ENCODE peak calls at places on chromosomes 1 and 21, in seven cellular contexts. K, J, I, V, D, R and M are unnamed samples.

GRCh38 chr1:179079113-179079761 is 2.6 kb upstream of the TOR3A start:
- DNase-seq in K (peak; percentile 76), J (peak; percentile 58), V (peak; percentile 41), R (peak; percentile 60), D (peak; percentile 90), I (no peak), M (no peak)

GRCh38 chr1:914891-915280 is 8.8 kb upstream of the SAMD11 start:
- DNase-seq in J (no peak), I (no peak), R (no peak), V (no peak), K (no peak), D (no peak), M (peak; percentile 54)

GRCh38 chr1:154607084-154607747 is 770 bp downstream of the ADAR start:
- DNase-seq in I (no peak), V (peak; percentile 23), J (no peak), D (peak; percentile 89), R (no peak), K (no peak), M (no peak)

GRCh38 chr1:38872401-38873026 is 634 bp downstream of the MYCBP start:
- DNase-seq in V (no peak), J (no peak), I (no peak), R (no peak), K (no peak), D (peak; percentile 70), M (no peak)

GRCh38 chr1:74728736-74729135 is 4.1 kb downstream of the CRYZ start:
- DNase-seq in K (no peak), J (no peak), R (no peak), D (peak; percentile 20), V (no peak), I (no peak), M (no peak)

GRCh38 chr1:167516404-167517388 is 1.6 kb downstream of the CD247 start:
- DNase-seq in R (no peak), I (no peak), D (no peak), K (peak; percentile 44), J (no peak), V (no peak), M (no peak)

GRCh38 chr1:44034423-44034822 is 3.2 kb upstream of the SLC6A9 start:
- DNase-seq in K (no peak), I (no peak), J (no peak), D (no peak), V (no peak), R (no peak), M (no peak)

GRCh38 chr21:33373451-33373850 is 29.8 kb upstream of the IFNGR2 start:
- DNase-seq in J (no peak), I (no peak), D (peak; percentile 35), R (no peak), V (no peak), K (no peak), M (no peak)

GRCh38 chr1:231885209-231885854 is 258.7 kb downstream of the DISC1 start:
- DNase-seq in I (no peak), D (no peak), V (no peak), J (no peak), R (no peak), K (no peak), M (no peak)

GRCh38 chr1:184388671-184389292 is 2.0 kb downstream of the C1orf21 start:
- DNase-seq in R (no peak), I (no peak), D (no peak), J (peak; percentile 27), K (no peak), V (no peak), M (no peak)

GRCh38 chr1:192167941-192168685 is 9.9 kb downstream of the RGS18 start:
- DNase-seq in I (no peak), J (no peak), R (no peak), K (no peak), V (no peak), D (no peak), M (no peak)

GRCh38 chr1:37052120-37052519 is 17.8 kb upstream of the GRIK3 start:
- DNase-seq in I (no peak), J (no peak), D (no peak), R (no peak), K (no peak), V (no peak), M (no peak)

GRCh38 chr1:96710708-96711477 is 10.7 kb upstream of the PTBP2 start:
- DNase-seq in R (no peak), D (peak; percentile 66), K (no peak), V (no peak), J (no peak), I (no peak), M (no peak)

GRCh38 chr1:228830954-228831481 is 95.7 kb downstream of the RHOU start:
- DNase-seq in V (no peak), I (no peak), K (no peak), D (peak; percentile 60), J (no peak), R (no peak), M (no peak)

GRCh38 chr21:27476696-27477095 is 509.8 kb upstream of the ADAMTS5 start:
- DNase-seq in I (no peak), J (no peak), V (no peak), K (no peak), D (peak; percentile 65), R (no peak), M (no peak)

GRCh38 chr1:119372493-119373086 is 4.0 kb downstream of the HAO2 start:
- DNase-seq in V (no peak), I (no peak), K (peak; percentile 87), J (peak; percentile 11), R (no peak), D (peak; percentile 57), M (no peak)

GRCh38 chr1:184644771-184645170 is 109.9 kb downstream of the EDEM3 start:
- DNase-seq in J (no peak), V (no peak), D (no peak), R (no peak), K (no peak), I (no peak), M (no peak)

GRCh38 chr1:209546390-209547080 is 37.0 kb upstream of the CAMK1G start:
- DNase-seq in I (no peak), J (no peak), V (no peak), R (no peak), K (peak; percentile 35), D (no peak), M (no peak)

GRCh38 chr1:6041432-6042062 is 4.1 kb upstream of the KCNAB2 start:
- DNase-seq in I (peak; percentile 40), V (no peak), J (no peak), R (no peak), D (peak; percentile 65), K (peak; percentile 89), M (no peak)

GRCh38 chr21:32708069-32708468 is 19.7 kb downstream of the SYNJ1 start:
- DNase-seq in I (no peak), J (no peak), D (no peak), K (no peak), V (no peak), R (no peak), M (no peak)

GRCh38 chr1:225519166-225519863 is 91.5 kb upstream of the LBR start:
- DNase-seq in D (no peak), K (peak; percentile 63), R (no peak), V (no peak), J (no peak), I (peak; percentile 27), M (peak; percentile 51)

GRCh38 chr1:10495942-10496341 is 21.2 kb downstream of the PEX14 start:
- DNase-seq in J (no peak), R (no peak), I (no peak), K (no peak), D (no peak), V (no peak), M (no peak)

GRCh38 chr1:10497109-10497508 is 22.4 kb downstream of the PEX14 start:
- DNase-seq in V (no peak), I (no peak), D (no peak), J (no peak), R (no peak), K (no peak), M (no peak)

GRCh38 chr1:10494754-10495474 is 20.2 kb downstream of the PEX14 start:
- DNase-seq in I (peak; percentile 68), K (peak; percentile 95), V (peak; percentile 43), J (peak; percentile 46), R (peak; percentile 40), D (peak; percentile 78), M (peak; percentile 92)

GRCh38 chr1:10495475-10495817 is 20.7 kb downstream of the PEX14 start:
- DNase-seq in R (no peak), D (no peak), J (no peak), I (no peak), K (no peak), V (no peak), M (no peak)

DNA sequence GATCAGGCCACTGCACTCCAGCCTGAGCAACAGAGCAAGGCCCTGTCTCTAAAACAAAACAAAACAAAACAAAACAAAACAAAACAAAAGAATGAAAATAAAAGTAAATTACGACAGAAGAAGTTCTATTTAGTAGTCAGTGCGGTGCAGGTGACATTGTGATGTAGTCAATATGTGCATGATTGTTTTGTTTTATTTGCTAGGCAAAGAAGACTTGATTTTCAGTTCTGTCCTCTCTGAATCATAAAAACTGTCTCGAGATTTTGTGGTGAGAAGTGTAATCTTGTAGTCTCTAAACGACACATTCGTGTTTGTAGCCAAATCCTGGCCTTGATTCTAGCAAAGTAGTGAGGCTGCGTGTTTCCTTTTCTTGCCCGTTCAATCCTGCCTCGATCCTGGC is 23.5 kb downstream of the PEX14 start:
- DNase-seq in D (no peak), J (no peak), R (no peak), I (no peak), K (no peak), V (no peak), M (no peak)
- H3K4me3 ChIP-seq in D (no peak overlapping the region), J (no peak overlapping the region), R (no peak overlapping the region), I (no peak overlapping the region), K (no peak overlapping the region), V (no peak overlapping the region), M (no peak overlapping the region)

GRCh38 chr1:203288351-203288894 is 16.9 kb upstream of the BTG2 start:
- DNase-seq in K (no peak), I (no peak), R (no peak), V (peak; percentile 72), D (no peak), J (no peak), M (no peak)
- H3K4me1 ChIP-seq in K (peaks cover 12% of the 10 kb centered on the region), I (peaks cover 63% of the 10 kb centered on the region), R (peaks cover 41% of the 10 kb centered on the region), V (peaks cover 78% of the 10 kb centered on the region), D (no peaks in the 10 kb centered on the region), J (peaks cover 69% of the 10 kb centered on the region), M (peaks cover 30% of the 10 kb centered on the region)

GRCh38 chr1:224358288-224358687 is 1.6 kb downstream of the CNIH4 start:
- DNase-seq in J (no peak), D (no peak), I (no peak), K (no peak), V (no peak), R (no peak), M (peak; percentile 80)
- H3K27ac ChIP-seq in J (no peak overlapping the region), D (peak overlapping the region; percentile 86), I (no peak overlapping the region), K (no peak overlapping the region), V (no peak overlapping the region), R (peak overlapping the region; percentile 95), M (peak overlapping the region; percentile 95)

DNA sequence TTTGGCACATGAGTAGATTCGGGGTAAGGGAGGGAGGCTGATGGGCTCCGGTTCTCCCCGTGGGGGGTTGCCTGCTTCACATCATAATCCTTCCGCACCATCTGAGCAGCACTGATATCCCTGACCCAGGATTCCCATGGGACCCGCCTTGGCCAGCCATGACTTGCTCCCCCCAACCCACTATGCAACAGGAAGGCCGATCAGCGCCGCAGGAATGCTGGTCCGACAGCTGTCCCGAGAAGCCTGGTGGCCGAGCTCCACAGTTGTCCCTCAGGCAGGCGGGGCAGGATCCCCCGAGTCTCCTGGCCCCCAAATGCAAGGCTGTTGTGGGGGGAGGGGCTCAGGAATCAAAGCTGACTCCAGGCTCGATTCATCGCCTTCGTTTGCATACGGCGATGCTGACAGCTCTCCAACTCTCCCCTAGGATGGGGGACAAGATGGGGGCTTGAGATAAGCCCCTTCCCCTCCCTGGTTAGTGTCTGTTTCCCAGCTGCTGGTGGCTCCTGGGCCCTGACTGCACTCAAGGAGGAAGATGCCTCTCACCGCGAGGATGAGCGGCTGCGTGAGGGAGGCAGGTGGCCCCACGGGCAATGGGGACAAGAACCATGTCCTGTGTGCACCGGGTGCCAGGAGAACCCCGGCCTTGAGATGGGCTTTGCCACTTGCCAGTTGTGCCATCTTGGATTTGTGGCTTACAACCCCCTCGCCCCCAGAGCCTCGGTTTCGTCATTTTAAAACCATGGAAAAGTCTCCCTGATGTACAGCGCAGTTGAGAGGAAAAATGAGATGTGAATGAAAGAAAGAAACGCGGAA is 9.4 kb downstream of the DRAXIN start:
- DNase-seq in V (no peak), R (no peak), K (no peak), D (no peak), J (no peak), I (no peak), M (no peak)
- H3K4me3 ChIP-seq in V (no peak overlapping the region), R (no peak overlapping the region), K (no peak overlapping the region), D (no peak overlapping the region), J (no peak overlapping the region), I (no peak overlapping the region), M (no peak overlapping the region)